ENCODE peak calls at places on chromosomes 11 and 22, in nine cellular contexts. N is A549, H is psoas muscle, L is HCT116, S is K562, R is brain microvascular endothelial cell, F is transverse colon, P is upper lobe of left lung, W is OCI-LY7. V is an unnamed sample.

GRCh38 chr22:26744892-26745808 is 87.8 kb downstream of the MIAT start:
- DNase-seq in P (no peak), R (no peak), S (no peak), L (no peak), W (no peak), H (no peak), N (peak), F (peak), V (no peak)

GRCh38 chr22:46356496-46357185 is 21.1 kb downstream of the TRMU start:
- DNase-seq in H (no peak), N (no peak), W (no peak), R (no peak), L (no peak), F (peak), P (peak), S (no peak), V (no peak)

GRCh38 chr22:41862160-41862529 is 29.2 kb downstream of the SREBF2 start:
- DNase-seq in N (no peak), W (peak), P (no peak), L (no peak), R (no peak), H (no peak), S (no peak), F (no peak), V (peak)

GRCh38 chr11:10410844-10411200 is 44.2 kb upstream of the AMPD3 start:
- DNase-seq in F (no peak), L (no peak), W (no peak), N (no peak), S (no peak), R (no peak), H (no peak), P (no peak), V (no peak)

GRCh38 chr11:77402218-77402556 is 71.7 kb downstream of the PAK1 start:
- DNase-seq in N (no peak), L (no peak), W (no peak), F (no peak), S (no peak), H (no peak), P (no peak), R (no peak), V (no peak)

GRCh38 chr11:57637626-57638004 is 12.1 kb downstream of the YPEL4 start:
- DNase-seq in S (no peak), W (no peak), N (no peak), F (no peak), H (no peak), L (no peak), P (peak), R (no peak), V (no peak)

GRCh38 chr11:29260939-29261705 is 755.7 kb downstream of the KCNA4 start:
- DNase-seq in F (no peak), N (peak), W (no peak), R (peak), P (no peak), S (no peak), L (peak), H (no peak), V (no peak)

GRCh38 chr11:706957-707816 is 1.2 kb downstream of the EPS8L2 start:
- DNase-seq in P (peak), R (no peak), N (peak), S (no peak), L (no peak), H (peak), F (peak), W (no peak), V (no peak)

GRCh38 chr22:46064236-46064965 is 85.9 kb upstream of the PPARA start:
- DNase-seq in R (no peak), L (no peak), S (no peak), P (peak), N (no peak), W (no peak), F (peak), H (peak), V (no peak)

GRCh38 chr11:44427432-44427831 is 117.5 kb upstream of the ALX4 start:
- DNase-seq in S (peak), F (no peak), L (no peak), P (no peak), H (no peak), W (peak), R (no peak), N (peak), V (no peak)

GRCh38 chr11:3637201-3637600 is 4.6 kb downstream of the ART5 start:
- DNase-seq in P (no peak), R (no peak), L (no peak), W (no peak), F (no peak), N (no peak), S (no peak), H (no peak), V (no peak)

GRCh38 chr22:44580176-44580575 is 82.1 kb upstream of the RTL6 start:
- DNase-seq in R (no peak), F (no peak), H (no peak), L (no peak), N (no peak), W (no peak), S (no peak), P (no peak), V (no peak)

GRCh38 chr22:41197808-41198585 is 7.1 kb upstream of the L3MBTL2 start:
- DNase-seq in H (no peak), F (peak), L (no peak), R (no peak), P (no peak), W (peak), N (no peak), S (peak), V (peak)

GRCh38 chr22:37568448-37569008 is 8.2 kb downstream of the CDC42EP1 start:
- DNase-seq in L (no peak), H (no peak), N (no peak), W (no peak), R (no peak), P (no peak), S (no peak), F (no peak), V (no peak)

GRCh38 chr11:89491141-89491690 is at the start of gene NOX4:
- DNase-seq in S (no peak), L (no peak), F (no peak), R (peak), W (no peak), P (peak), H (peak), N (no peak), V (no peak)

GRCh38 chr11:62601114-62601363 is 626 bp downstream of the MTA2 start:
- DNase-seq in H (peak), N (no peak), L (no peak), S (peak), R (no peak), F (peak), P (no peak), W (peak), V (no peak)

GRCh38 chr11:130166457-130166784 is 6.8 kb downstream of the ST14 start:
- DNase-seq in L (peak), S (peak), W (peak), P (no peak), F (peak), R (peak), N (peak), H (no peak), V (no peak)

GRCh38 chr11:11626128-11626527 is 4.3 kb upstream of the GALNT18 start:
- DNase-seq in L (no peak), N (no peak), H (no peak), R (no peak), S (no peak), F (no peak), P (no peak), W (no peak), V (no peak)

GRCh38 chr11:46930089-46930488 is 6.5 kb upstream of the CSTPP1 start:
- DNase-seq in R (peak), F (peak), H (no peak), P (no peak), S (no peak), L (no peak), N (peak), W (no peak), V (no peak)

GRCh38 chr11:110311783-110312578 is 15.6 kb upstream of the RDX start:
- DNase-seq in F (no peak), R (peak), L (no peak), P (no peak), S (peak), W (no peak), H (no peak), N (peak), V (no peak)

GRCh38 chr22:50444663-50445062 is 30.2 kb downstream of the SBF1 start:
- DNase-seq in N (peak), F (peak), H (peak), P (no peak), L (peak), R (peak), W (no peak), S (no peak), V (no peak)

GRCh38 chr11:61053198-61053597 is 49.1 kb upstream of the CD5 start:
- DNase-seq in L (no peak), S (no peak), H (no peak), P (no peak), F (no peak), W (no peak), R (no peak), N (no peak), V (no peak)

GRCh38 chr11:67022341-67022933 is 497 bp upstream of the SYT12 start:
- DNase-seq in H (peak), L (peak), S (no peak), F (peak), N (peak), R (peak), W (no peak), P (peak), V (no peak)

GRCh38 chr11:131624526-131624925 is 254.1 kb downstream of the NTM start:
- DNase-seq in H (no peak), F (no peak), L (no peak), N (no peak), W (no peak), P (no peak), S (no peak), R (no peak), V (no peak)

GRCh38 chr11:44622190-44622650 is 56.8 kb downstream of the CD82 start:
- DNase-seq in W (no peak), L (no peak), S (no peak), P (no peak), F (peak), R (no peak), N (no peak), H (no peak), V (no peak)

GRCh38 chr11:36455658-36456111 is 54.4 kb downstream of the TRAF6 start:
- DNase-seq in F (peak), R (peak), P (peak), H (peak), N (peak), L (no peak), W (no peak), S (no peak), V (no peak)

GRCh38 chr11:113505046-113505445 is 29.8 kb upstream of the DRD2 start:
- DNase-seq in R (no peak), F (no peak), L (no peak), P (no peak), W (no peak), H (no peak), N (no peak), S (no peak), V (no peak)

GRCh38 chr11:92979176-92979575 is 9.7 kb downstream of the MTNR1B start:
- DNase-seq in H (no peak), L (no peak), W (no peak), S (no peak), P (no peak), F (no peak), R (no peak), N (no peak), V (no peak)

GRCh38 chr22:46007003-46007847 is 30.3 kb upstream of the WNT7B start:
- DNase-seq in S (no peak), F (peak), R (peak), H (peak), N (peak), W (no peak), L (peak), P (peak), V (no peak)

GRCh38 chr22:37664249-37665101 is 6.0 kb downstream of the PDXP start:
- DNase-seq in W (no peak), R (no peak), H (no peak), P (no peak), N (no peak), L (no peak), S (no peak), F (peak), V (no peak)

GRCh38 chr22:31680764-31681624 is 19.0 kb upstream of the PISD start:
- DNase-seq in H (no peak), R (peak), P (no peak), F (peak), S (no peak), L (no peak), W (no peak), N (no peak), V (no peak)
- H3K4me3 ChIP-seq in H (no peak), R (no peak), P (no peak), F (no peak), S (no peak), L (no peak), W (no peak), N (no peak), V (no peak)

GRCh38 chr22:36512333-36512732 is 5.5 kb upstream of the FOXRED2 start:
- DNase-seq in S (no peak), L (no peak), H (no peak), F (no peak), W (no peak), N (no peak), P (no peak), R (no peak), V (no peak)

GRCh38 chr22:36510384-36510783 is 3.5 kb upstream of the FOXRED2 start:
- DNase-seq in L (no peak), H (no peak), F (no peak), S (no peak), N (no peak), R (no peak), P (no peak), W (no peak), V (no peak)

GRCh38 chr22:36507518-36508010 is 724 bp upstream of the FOXRED2 start:
- DNase-seq in N (no peak), F (no peak), P (no peak), R (no peak), W (no peak), S (no peak), L (no peak), H (no peak), V (no peak)

GRCh38 chr22:36506637-36507517 is at the start of gene FOXRED2:
- DNase-seq in L (no peak), N (peak), W (peak), S (peak), F (peak), P (peak), R (peak), H (peak), V (peak)

DNA sequence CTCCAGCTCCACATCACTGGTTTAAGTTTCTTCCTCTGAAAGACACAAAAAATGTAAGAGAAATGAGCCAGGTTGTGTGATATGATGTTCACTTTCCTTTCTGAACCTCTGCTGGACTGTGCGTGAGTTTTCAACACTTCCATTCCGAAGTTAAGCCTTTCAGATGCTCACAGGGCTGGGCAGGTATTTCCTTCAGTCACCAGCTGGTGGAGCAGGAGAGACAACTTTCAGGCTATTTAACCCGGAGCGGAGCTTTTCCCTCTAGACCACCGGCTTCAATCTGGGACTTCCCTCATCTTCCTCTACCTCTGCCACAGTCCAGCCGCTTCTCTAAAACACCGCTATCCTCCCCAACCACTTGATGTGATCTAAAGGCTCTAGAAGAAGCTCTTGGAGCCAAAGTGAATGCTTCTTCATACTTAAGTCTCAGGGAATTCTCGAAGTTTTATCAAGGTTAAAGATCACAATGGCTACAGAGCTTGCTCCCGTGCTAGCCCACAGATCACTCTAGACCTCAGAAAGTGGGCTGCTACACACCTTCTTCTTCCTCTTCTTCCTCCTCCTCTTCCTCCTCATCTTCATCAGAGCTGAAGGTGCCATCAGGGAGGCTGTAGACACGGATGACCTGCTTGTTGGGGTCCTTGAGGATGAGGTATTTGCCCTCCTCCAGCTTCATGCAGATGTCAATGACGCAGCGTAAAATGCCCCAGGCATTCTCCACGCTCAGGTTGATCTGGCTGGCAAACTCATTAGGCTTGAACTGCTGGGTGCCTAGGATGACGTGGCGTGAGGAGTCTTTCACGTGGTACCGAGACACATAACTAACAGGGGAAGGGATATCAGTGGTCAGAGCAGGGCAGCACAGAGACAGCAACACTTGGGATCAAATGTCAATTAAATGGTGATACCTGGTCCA is 4.4 kb upstream of the FOXRED2 start:
- DNase-seq in N (peak), S (peak), F (peak), P (no peak), L (no peak), R (peak), H (no peak), W (peak), V (no peak)
- TF ChIP-seq CTCF in N (peak), S (peak), F (peak), P (peak), L (no peak), R (peak), H (peak), W (peak), V (peak)

DNA sequence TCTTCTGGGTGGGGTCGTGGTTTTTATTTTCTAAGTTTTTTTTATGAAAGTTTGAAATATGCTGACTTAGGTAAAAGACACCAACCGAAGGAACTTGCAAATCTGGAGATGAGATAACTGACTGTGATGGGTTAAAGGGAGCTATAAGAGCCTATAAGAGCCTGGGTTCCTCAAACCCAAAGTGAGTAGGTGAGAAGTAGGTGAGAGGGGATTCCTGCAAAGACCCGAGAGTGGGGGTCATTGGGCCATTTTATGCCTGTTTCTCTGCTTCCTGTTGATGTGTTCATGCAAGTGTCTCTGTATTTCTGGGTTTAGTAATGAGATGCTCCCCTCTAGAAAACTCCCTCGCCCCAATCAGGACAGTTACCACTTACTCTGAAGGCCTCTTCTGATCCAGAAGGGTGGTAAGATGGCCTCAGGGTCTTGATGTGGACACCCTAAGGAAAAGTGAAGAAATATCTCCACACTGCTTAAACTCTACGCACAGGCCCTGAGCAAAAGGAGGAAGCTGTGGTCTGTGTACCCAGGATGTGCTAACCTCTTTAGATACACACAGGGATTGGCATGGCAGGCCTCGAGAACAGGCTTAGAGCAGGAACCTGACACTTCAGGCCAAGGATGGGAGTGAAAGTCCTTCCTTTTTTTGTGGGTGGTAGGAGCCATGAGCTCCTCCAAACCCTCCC is 1.8 kb downstream of the FLI1 start:
- DNase-seq in R (no peak), H (no peak), N (no peak), S (no peak), F (peak), L (no peak), W (peak), P (no peak), V (no peak)
- H3K27ac ChIP-seq in R (peak), H (peak), N (no peak), S (no peak), F (peak), L (no peak), W (peak), P (peak), V (peak)

GRCh38 chr11:71119656-71120269 is 132.6 kb downstream of the SHANK2 start:
- DNase-seq in N (no peak), R (no peak), P (no peak), H (no peak), S (no peak), L (no peak), W (no peak), F (no peak), V (no peak)

GRCh38 chr11:71118671-71119250 is 133.6 kb downstream of the SHANK2 start:
- DNase-seq in F (no peak), W (no peak), H (no peak), N (no peak), R (no peak), L (no peak), P (no peak), S (no peak), V (no peak)

GRCh38 chr11:71117311-71117710 is 135.1 kb downstream of the SHANK2 start:
- DNase-seq in W (no peak), F (no peak), P (no peak), S (no peak), L (no peak), N (peak), R (no peak), H (no peak), V (no peak)

GRCh38 chr11:71124127-71124526 is 128.2 kb downstream of the SHANK2 start:
- DNase-seq in P (no peak), R (no peak), W (no peak), L (no peak), F (no peak), S (no peak), H (no peak), N (no peak), V (no peak)

DNA sequence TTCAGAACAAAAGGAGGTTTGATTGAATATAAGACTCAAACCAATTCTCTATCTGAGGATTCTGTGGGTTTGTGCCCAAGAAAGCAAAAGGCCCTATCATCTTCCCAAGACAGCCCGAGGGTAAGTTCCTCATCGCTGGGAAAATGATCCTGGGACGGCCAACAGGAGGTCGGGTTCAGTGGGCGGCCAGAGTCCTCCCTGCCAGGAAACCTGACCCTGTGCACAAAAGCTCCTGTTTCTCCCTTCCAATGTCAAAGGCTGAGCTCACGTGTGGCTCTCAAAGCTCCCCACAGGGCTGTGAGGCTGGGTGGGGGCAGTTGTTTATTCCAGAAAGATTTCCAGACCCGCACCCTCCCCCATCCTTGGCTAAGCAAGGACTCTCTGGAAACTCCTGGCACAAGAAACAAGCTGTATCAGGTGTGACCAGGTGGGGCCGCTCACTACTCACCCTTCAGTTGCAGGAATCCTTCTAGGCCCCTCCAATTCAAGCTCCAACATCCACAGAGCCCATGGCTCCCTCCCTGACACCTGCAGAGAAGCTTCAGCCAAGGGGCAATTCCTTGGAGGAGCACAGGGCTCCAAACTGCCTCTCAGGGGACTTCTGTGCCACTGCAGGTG is 131.9 kb downstream of the SHANK2 start:
- DNase-seq in N (peak), L (peak), R (no peak), H (no peak), S (no peak), W (peak), P (no peak), F (peak), V (no peak)
- H3K4me3 ChIP-seq in N (no peak), L (no peak), R (no peak), H (no peak), S (no peak), W (no peak), P (no peak), F (no peak), V (no peak)

GRCh38 chr22:29388759-29389090 is 355 bp upstream of the AP1B1 start:
- DNase-seq in W (no peak), F (no peak), H (no peak), N (no peak), L (no peak), P (no peak), R (no peak), S (no peak), V (peak)

GRCh38 chr22:29385305-29385704 is 3.1 kb downstream of the AP1B1 start:
- DNase-seq in W (no peak), H (no peak), S (no peak), F (no peak), L (no peak), P (no peak), N (no peak), R (no peak), V (no peak)

GRCh38 chr22:29383740-29384139 is 4.6 kb downstream of the AP1B1 start:
- DNase-seq in N (no peak), F (no peak), P (no peak), W (no peak), H (no peak), R (no peak), L (no peak), S (no peak), V (no peak)

GRCh38 chr22:29387921-29388758 is at the start of gene AP1B1:
- DNase-seq in H (peak), P (peak), N (peak), R (peak), L (peak), S (peak), W (peak), F (peak), V (peak)

GRCh38 chr22:29385748-29386147 is 2.6 kb downstream of the AP1B1 start:
- DNase-seq in R (no peak), P (no peak), F (peak), N (no peak), W (peak), S (no peak), H (no peak), L (no peak), V (no peak)
- TF ChIP-seq CTCF in R (no peak), P (no peak), F (no peak), N (no peak), W (no peak), S (no peak), H (no peak), L (no peak), V (no peak)

V was measured in CD8-positive, alpha-beta T cell.